ENCODE peak calls at places on chromosome 6, in six cellular contexts. K is MM.1S, J is NCI-H345, T is AG10803, S is GM12891, Z is OCI-M1. F is an unnamed sample.

GRCh38 chr6:98974309-98974708 is 26.6 kb upstream of the FBXL4 start:
- DNase-seq in K (no peak), J (no peak), T (no peak), S (no peak), Z (peak; percentile 68), F (no peak)

GRCh38 chr6:34132486-34133185 is 13.3 kb downstream of the GRM4 start:
- DNase-seq in K (peak; percentile 48), J (no peak), T (peak; percentile 10), S (peak; percentile 54), Z (peak; percentile 66), F (peak; percentile 39)

GRCh38 chr6:38110407-38111025 is 291.0 kb downstream of the ZFAND3 start:
- DNase-seq in K (no peak), J (peak; percentile 20), T (peak; percentile 16), S (no peak), Z (no peak), F (no peak)

GRCh38 chr6:26056583-26057350 is 30.5 kb upstream of the HFE start:
- DNase-seq in K (peak; percentile 32), J (peak; percentile 52), T (peak; percentile 24), S (no peak), Z (peak; percentile 85), F (peak; percentile 28)

GRCh38 chr6:16596890-16597331 is 164.3 kb downstream of the ATXN1 start:
- DNase-seq in K (no peak), J (no peak), T (no peak), S (no peak), Z (no peak), F (no peak)

GRCh38 chr6:21753571-21754108 is 160.1 kb downstream of the SOX4 start:
- DNase-seq in K (no peak), J (no peak), T (peak; percentile 21), S (no peak), Z (no peak), F (peak; percentile 85)

GRCh38 chr6:170047813-170048212 is 243.1 kb downstream of the DLL1 start:
- DNase-seq in K (no peak), J (no peak), T (no peak), S (no peak), Z (no peak), F (no peak)

GRCh38 chr6:142395768-142396231 is 94.0 kb downstream of the ADGRG6 start:
- DNase-seq in K (peak; percentile 64), J (no peak), T (no peak), S (no peak), Z (peak; percentile 74), F (peak; percentile 61)

GRCh38 chr6:87212596-87212995 is 57.2 kb downstream of the ZNF292 start:
- DNase-seq in K (no peak), J (no peak), T (no peak), S (no peak), Z (no peak), F (no peak)

GRCh38 chr6:84549912-84550311 is 214.5 kb downstream of the TBX18 start:
- DNase-seq in K (no peak), J (no peak), T (no peak), S (no peak), Z (no peak), F (no peak)

GRCh38 chr6:3363296-3364025 is 93.4 kb downstream of the SLC22A23 start:
- DNase-seq in K (no peak), J (peak; percentile 35), T (no peak), S (no peak), Z (no peak), F (no peak)

GRCh38 chr6:116255246-116255800 is 1.4 kb upstream of the TSPYL4 start:
- DNase-seq in K (no peak), J (no peak), T (peak; percentile 34), S (no peak), Z (peak; percentile 75), F (no peak)

GRCh38 chr6:91376686-91377085 is 789.8 kb upstream of the MAP3K7 start:
- DNase-seq in K (no peak), J (peak; percentile 93), T (no peak), S (no peak), Z (no peak), F (no peak)

GRCh38 chr6:47181681-47182080 is 128.0 kb downstream of the TNFRSF21 start:
- DNase-seq in K (no peak), J (no peak), T (no peak), S (no peak), Z (no peak), F (no peak)

GRCh38 chr6:15304337-15305078 is 58.6 kb downstream of the JARID2 start:
- DNase-seq in K (no peak), J (no peak), T (no peak), S (no peak), Z (no peak), F (no peak)

GRCh38 chr6:150116195-150116800 is 26.5 kb upstream of the PPP1R14C start:
- DNase-seq in K (no peak), J (peak; percentile 66), T (no peak), S (no peak), Z (no peak), F (no peak)

GRCh38 chr6:21151178-21151956 is 442.2 kb upstream of the SOX4 start:
- DNase-seq in K (no peak), J (no peak), T (no peak), S (no peak), Z (no peak), F (no peak)

GRCh38 chr6:82143041-82143481 is 104.5 kb downstream of the IBTK start:
- DNase-seq in K (no peak), J (no peak), T (peak; percentile 97), S (no peak), Z (no peak), F (peak; percentile 79)

GRCh38 chr6:166419268-166419667 is 36.5 kb upstream of the MPC1 start:
- DNase-seq in K (peak; percentile 91), J (no peak), T (peak; percentile 24), S (peak; percentile 59), Z (peak; percentile 25), F (peak; percentile 49)

GRCh38 chr6:17505767-17506280 is 94.3 kb upstream of the FAM8A1 start:
- DNase-seq in K (no peak), J (no peak), T (peak; percentile 65), S (no peak), Z (no peak), F (peak; percentile 61)

GRCh38 chr6:147212618-147213017 is 8.4 kb downstream of the STXBP5 start:
- DNase-seq in K (no peak), J (no peak), T (no peak), S (no peak), Z (peak; percentile 69), F (no peak)

GRCh38 chr6:114569643-114570042 is 226.8 kb upstream of the HS3ST5 start:
- DNase-seq in K (no peak), J (no peak), T (no peak), S (no peak), Z (no peak), F (no peak)

GRCh38 chr6:61947311-61947970 is 338.6 kb downstream of the KHDRBS2 start:
- DNase-seq in K (no peak), J (no peak), T (no peak), S (no peak), Z (no peak), F (no peak)

GRCh38 chr6:96725276-96725675 is 112.0 kb downstream of the GPR63 start:
- DNase-seq in K (no peak), J (no peak), T (no peak), S (no peak), Z (no peak), F (no peak)

GRCh38 chr6:159790947-159791598 is 806 bp downstream of the MRPL18 start:
- DNase-seq in K (no peak), J (no peak), T (no peak), S (no peak), Z (peak; percentile 27), F (no peak)

GRCh38 chr6:12467706-12468670 is 177.8 kb downstream of the EDN1 start:
- DNase-seq in K (no peak), J (no peak), T (peak; percentile 96), S (no peak), Z (no peak), F (peak; percentile 59)

GRCh38 chr6:137495652-137496391 is 1.6 kb upstream of the OLIG3 start:
- DNase-seq in K (no peak), J (no peak), T (no peak), S (peak; percentile 11), Z (no peak), F (no peak)

GRCh38 chr6:145502417-145502816 is 232.9 kb downstream of the EPM2A start:
- DNase-seq in K (no peak), J (peak; percentile 3), T (no peak), S (no peak), Z (peak; percentile 3), F (peak; percentile 6)

GRCh38 chr6:143775326-143775725 is 67.8 kb upstream of the LTV1 start:
- DNase-seq in K (no peak), J (no peak), T (no peak), S (no peak), Z (no peak), F (peak; percentile 28)

GRCh38 chr6:156617376-156617775 is 159.8 kb upstream of the ARID1B start:
- DNase-seq in K (no peak), J (peak; percentile 15), T (peak; percentile 18), S (no peak), Z (peak; percentile 77), F (peak; percentile 67)

GRCh38 chr6:137903933-137904821 is 37.1 kb downstream of the TNFAIP3 start:
- DNase-seq in K (no peak), J (no peak), T (peak; percentile 53), S (no peak), Z (peak; percentile 92), F (peak; percentile 25)

GRCh38 chr6:134732761-134733160 is 217.1 kb downstream of the ALDH8A1 start:
- DNase-seq in K (no peak), J (no peak), T (peak; percentile 28), S (no peak), Z (no peak), F (no peak)

F was measured in fibroblast of villous mesenchyme.